ENCODE peak calls at places on chromosomes 7 and 10, in seven cellular contexts. One of them, this sample, is unnamed.
A peak's percentile ranks its signal among the peaks of the same experiment; 100 is the strongest.

GRCh38 chr7:134443396-134444070 is 15.4 kb downstream of the AKR1B1 start:
- DNase-seq in A549: no peak
- DNase-seq in NT2/D1: no peak
- DNase-seq in OCI-LY7: no peak
- DNase-seq in mucosa of descending colon: no peak
- DNase-seq in body of pancreas: no peak
- DNase-seq in SK-N-SH: no peak
- DNase-seq in this sample: no peak

GRCh38 chr10:115895196-115895595 is 377.8 kb downstream of the GFRA1 start:
- DNase-seq in OCI-LY7: no peak
- DNase-seq in NT2/D1: no peak
- DNase-seq in SK-N-SH: no peak
- DNase-seq in body of pancreas: no peak
- DNase-seq in mucosa of descending colon: no peak
- DNase-seq in A549: no peak
- DNase-seq in this sample: no peak

GRCh38 chr7:144827581-144828139 is 8.2 kb downstream of the TPK1 start:
- DNase-seq in NT2/D1: no peak
- DNase-seq in SK-N-SH: no peak
- DNase-seq in A549: no peak
- DNase-seq in body of pancreas: no peak
- DNase-seq in OCI-LY7: no peak
- DNase-seq in mucosa of descending colon: no peak
- DNase-seq in this sample: no peak

GRCh38 chr7:139709460-139709859 is 68.3 kb downstream of the HIPK2 start:
- DNase-seq in NT2/D1: no peak
- DNase-seq in SK-N-SH: peak; percentile 84
- DNase-seq in A549: no peak
- DNase-seq in body of pancreas: peak; percentile 41
- DNase-seq in OCI-LY7: no peak
- DNase-seq in mucosa of descending colon: no peak
- DNase-seq in this sample: no peak

GRCh38 chr7:99864041-99864440 is 12.8 kb downstream of the OR2AE1 start:
- DNase-seq in body of pancreas: no peak
- DNase-seq in OCI-LY7: no peak
- DNase-seq in A549: no peak
- DNase-seq in SK-N-SH: no peak
- DNase-seq in mucosa of descending colon: no peak
- DNase-seq in NT2/D1: no peak
- DNase-seq in this sample: no peak

GRCh38 chr10:21530616-21531015 is 3.4 kb upstream of the MLLT10 start:
- DNase-seq in mucosa of descending colon: no peak
- DNase-seq in body of pancreas: no peak
- DNase-seq in A549: peak; percentile 16
- DNase-seq in SK-N-SH: no peak
- DNase-seq in NT2/D1: no peak
- DNase-seq in OCI-LY7: no peak
- DNase-seq in this sample: no peak

GRCh38 chr10:32877915-32878314 is 80.1 kb downstream of the ITGB1 start:
- DNase-seq in OCI-LY7: no peak
- DNase-seq in NT2/D1: no peak
- DNase-seq in SK-N-SH: no peak
- DNase-seq in A549: no peak
- DNase-seq in body of pancreas: no peak
- DNase-seq in mucosa of descending colon: no peak
- DNase-seq in this sample: no peak

GRCh38 chr10:6401562-6402348 is 178.3 kb downstream of the PRKCQ start:
- DNase-seq in mucosa of descending colon: peak; percentile 59
- DNase-seq in NT2/D1: peak; percentile 73
- DNase-seq in SK-N-SH: peak; percentile 82
- DNase-seq in A549: peak; percentile 96
- DNase-seq in OCI-LY7: peak; percentile 88
- DNase-seq in body of pancreas: peak; percentile 91
- DNase-seq in this sample: peak; percentile 54

GRCh38 chr10:3107426-3107961 is 40.1 kb downstream of the PFKP start:
- DNase-seq in A549: peak; percentile 95
- DNase-seq in SK-N-SH: no peak
- DNase-seq in NT2/D1: no peak
- DNase-seq in mucosa of descending colon: no peak
- DNase-seq in body of pancreas: peak; percentile 89
- DNase-seq in OCI-LY7: no peak
- DNase-seq in this sample: peak; percentile 81

GRCh38 chr10:44314802-44315460 is 70.0 kb downstream of the CXCL12 start:
- DNase-seq in SK-N-SH: no peak
- DNase-seq in A549: no peak
- DNase-seq in body of pancreas: no peak
- DNase-seq in mucosa of descending colon: no peak
- DNase-seq in NT2/D1: no peak
- DNase-seq in OCI-LY7: no peak
- DNase-seq in this sample: no peak
- H3K4me1 ChIP-seq in SK-N-SH: no peaks in the 10 kb centered on the region
- H3K4me1 ChIP-seq in A549: no peaks in the 10 kb centered on the region
- H3K4me1 ChIP-seq in body of pancreas: peaks cover 10% of the 10 kb centered on the region
- H3K4me1 ChIP-seq in mucosa of descending colon: no peaks in the 10 kb centered on the region
- H3K4me1 ChIP-seq in NT2/D1: peaks cover 5% of the 10 kb centered on the region
- H3K4me1 ChIP-seq in OCI-LY7: no peaks in the 10 kb centered on the region
- H3K4me1 ChIP-seq in this sample: peaks cover 24% of the 10 kb centered on the region

GRCh38 chr10:88994034-88994433 is 3.4 kb downstream of the FAS start:
- DNase-seq in SK-N-SH: no peak
- DNase-seq in body of pancreas: no peak
- DNase-seq in mucosa of descending colon: no peak
- DNase-seq in OCI-LY7: no peak
- DNase-seq in NT2/D1: no peak
- DNase-seq in A549: no peak
- DNase-seq in this sample: no peak
- H3K4me1 ChIP-seq in SK-N-SH: peaks cover 18% of the 10 kb centered on the region
- H3K4me1 ChIP-seq in body of pancreas: peaks cover 16% of the 10 kb centered on the region
- H3K4me1 ChIP-seq in mucosa of descending colon: peaks cover 36% of the 10 kb centered on the region
- H3K4me1 ChIP-seq in OCI-LY7: peaks cover 76% of the 10 kb centered on the region
- H3K4me1 ChIP-seq in NT2/D1: no peaks in the 10 kb centered on the region
- H3K4me1 ChIP-seq in A549: peaks cover 31% of the 10 kb centered on the region
- H3K4me1 ChIP-seq in this sample: peaks cover 81% of the 10 kb centered on the region

GRCh38 chr10:123934846-123935245 is 43.2 kb upstream of the CPXM2 start:
- DNase-seq in mucosa of descending colon: no peak
- DNase-seq in body of pancreas: no peak
- DNase-seq in SK-N-SH: no peak
- DNase-seq in OCI-LY7: peak; percentile 17
- DNase-seq in A549: no peak
- DNase-seq in NT2/D1: no peak
- DNase-seq in this sample: no peak
- H3K4me1 ChIP-seq in mucosa of descending colon: no peaks in the 10 kb centered on the region
- H3K4me1 ChIP-seq in body of pancreas: no peaks in the 10 kb centered on the region
- H3K4me1 ChIP-seq in SK-N-SH: no peaks in the 10 kb centered on the region
- H3K4me1 ChIP-seq in OCI-LY7: peaks cover 7% of the 10 kb centered on the region
- H3K4me1 ChIP-seq in A549: no peaks in the 10 kb centered on the region
- H3K4me1 ChIP-seq in NT2/D1: peaks cover 2% of the 10 kb centered on the region
- H3K4me1 ChIP-seq in this sample: no peaks in the 10 kb centered on the region

DNA sequence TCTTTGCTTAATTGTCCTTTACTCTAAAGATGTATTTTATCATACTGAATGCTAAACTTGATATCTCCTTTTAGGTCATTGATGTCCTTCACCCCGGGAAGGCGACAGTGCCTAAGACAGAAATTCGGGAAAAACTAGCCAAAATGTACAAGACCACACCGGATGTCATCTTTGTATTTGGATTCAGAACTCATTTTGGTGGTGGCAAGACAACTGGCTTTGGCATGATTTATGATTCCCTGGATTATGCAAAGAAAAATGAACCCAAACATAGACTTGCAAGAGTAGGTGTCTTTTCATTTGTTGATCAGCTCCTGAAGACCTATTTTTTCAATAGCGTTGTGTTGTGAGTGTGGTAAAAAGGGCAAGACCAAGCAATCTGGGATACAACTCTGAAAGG is 1.8 kb downstream of the RPS24 start:
- DNase-seq in A549: no peak
- DNase-seq in OCI-LY7: no peak
- DNase-seq in mucosa of descending colon: no peak
- DNase-seq in body of pancreas: no peak
- DNase-seq in NT2/D1: no peak
- DNase-seq in SK-N-SH: no peak
- DNase-seq in this sample: no peak
- H3K4me1 ChIP-seq in A549: peaks cover 51% of the 10 kb centered on the region
- H3K4me1 ChIP-seq in OCI-LY7: peaks cover 59% of the 10 kb centered on the region
- H3K4me1 ChIP-seq in mucosa of descending colon: peaks cover 17% of the 10 kb centered on the region
- H3K4me1 ChIP-seq in body of pancreas: peaks cover 54% of the 10 kb centered on the region
- H3K4me1 ChIP-seq in NT2/D1: peaks cover 10% of the 10 kb centered on the region
- H3K4me1 ChIP-seq in SK-N-SH: peaks cover 22% of the 10 kb centered on the region
- H3K4me1 ChIP-seq in this sample: peaks cover 49% of the 10 kb centered on the region